ENCODE peak calls at places on chromosome X, in nine cellular contexts. L, I, B, X, D, S, A, Z and E are unnamed samples.

GRCh38 chrX:29547877-29548276 is 667.5 kb upstream of the MAGEB2 start:
- DNase-seq in L (no peak), I (no peak), B (no peak), X (no peak), D (no peak), S (no peak), A (no peak), Z (no peak), E (no peak)

GRCh38 chrX:102155806-102156179 is at the start of gene BEX5:
- DNase-seq in L (no peak), I (peak), B (peak), X (no peak), D (no peak), S (peak), A (no peak), Z (no peak), E (peak)

GRCh38 chrX:12138366-12139313 is at the start of gene FRMPD4:
- DNase-seq in L (peak), I (peak), B (peak), X (no peak), D (no peak), S (no peak), A (no peak), Z (peak), E (no peak)

GRCh38 chrX:95764972-95765451 is 919.6 kb upstream of the DIAPH2 start:
- DNase-seq in L (peak), I (no peak), B (peak), X (peak), D (no peak), S (peak), A (peak), Z (peak), E (peak)

GRCh38 chrX:63929608-63930007 is 144.6 kb upstream of the ARHGEF9 start:
- DNase-seq in L (no peak), I (no peak), B (no peak), X (no peak), D (no peak), S (no peak), A (no peak), Z (no peak), E (no peak)

GRCh38 chrX:83008415-83008814 is 499.7 kb upstream of the POU3F4 start:
- DNase-seq in L (peak), I (no peak), B (no peak), X (peak), D (no peak), S (peak), A (no peak), Z (no peak), E (no peak)

GRCh38 chrX:113384628-113385027 is 544.0 kb upstream of the AMOT start:
- DNase-seq in L (no peak), I (no peak), B (no peak), X (no peak), D (no peak), S (no peak), A (no peak), Z (no peak), E (peak)

GRCh38 chrX:153492153-153492454 is 2.7 kb upstream of the BGN start:
- DNase-seq in L (no peak), I (no peak), B (no peak), X (no peak), D (no peak), S (no peak), A (no peak), Z (no peak), E (no peak)

GRCh38 chrX:74371823-74372222 is 49.5 kb upstream of the SLC16A2 start:
- DNase-seq in L (no peak), I (no peak), B (no peak), X (no peak), D (no peak), S (no peak), A (no peak), Z (no peak), E (no peak)

GRCh38 chrX:53305996-53306937 is 24.9 kb upstream of the IQSEC2 start:
- DNase-seq in L (no peak), I (no peak), B (no peak), X (no peak), D (no peak), S (no peak), A (no peak), Z (no peak), E (no peak)

GRCh38 chrX:68249904-68250303 is 183.4 kb downstream of the OPHN1 start:
- DNase-seq in L (no peak), I (no peak), B (no peak), X (no peak), D (no peak), S (no peak), A (no peak), Z (no peak), E (peak)

GRCh38 chrX:84248226-84248625 is 60.2 kb upstream of the RPS6KA6 start:
- DNase-seq in L (no peak), I (no peak), B (no peak), X (no peak), D (no peak), S (no peak), A (no peak), Z (no peak), E (no peak)

GRCh38 chrX:96791559-96791958 is 92.1 kb upstream of the RPA4 start:
- DNase-seq in L (no peak), I (no peak), B (no peak), X (no peak), D (no peak), S (no peak), A (no peak), Z (no peak), E (no peak)

GRCh38 chrX:36344301-36344700 is 424.8 kb downstream of the CFAP47 start:
- DNase-seq in L (no peak), I (no peak), B (no peak), X (no peak), D (no peak), S (no peak), A (no peak), Z (no peak), E (no peak)

GRCh38 chrX:133849676-133850075 is 135.7 kb downstream of the GPC3 start:
- DNase-seq in L (no peak), I (no peak), B (no peak), X (no peak), D (no peak), S (no peak), A (no peak), Z (no peak), E (no peak)

GRCh38 chrX:29561417-29561816 is 653.9 kb upstream of the MAGEB2 start:
- DNase-seq in L (no peak), I (no peak), B (no peak), X (no peak), D (no peak), S (no peak), A (no peak), Z (no peak), E (no peak)

GRCh38 chrX:154653048-154653401 is 354 bp downstream of the CTAG2 start:
- DNase-seq in L (no peak), I (no peak), B (no peak), X (no peak), D (no peak), S (no peak), A (no peak), Z (no peak), E (no peak)

GRCh38 chrX:39194673-39195072 is 393.4 kb downstream of the MID1IP1 start:
- DNase-seq in L (no peak), I (no peak), B (no peak), X (no peak), D (no peak), S (no peak), A (no peak), Z (no peak), E (no peak)

GRCh38 chrX:54808605-54809483 is 1.3 kb downstream of the MAGED2 start:
- DNase-seq in L (peak), I (peak), B (peak), X (peak), D (peak), S (peak), A (peak), Z (peak), E (peak)

GRCh38 chrX:155094468-155095061 is 23.3 kb downstream of the BRCC3 start:
- DNase-seq in L (peak), I (no peak), B (peak), X (peak), D (no peak), S (peak), A (peak), Z (no peak), E (peak)

GRCh38 chrX:53262918-53263394 is 18.4 kb downstream of the IQSEC2 start:
- DNase-seq in L (peak), I (no peak), B (no peak), X (peak), D (peak), S (peak), A (no peak), Z (no peak), E (peak)

GRCh38 chrX:18290200-18290599 is 64.3 kb downstream of the SCML2 start:
- DNase-seq in L (no peak), I (no peak), B (no peak), X (no peak), D (no peak), S (no peak), A (no peak), Z (no peak), E (no peak)

GRCh38 chrX:140766024-140766611 is 56.6 kb downstream of the LINC00632 start:
- DNase-seq in L (peak), I (peak), B (peak), X (peak), D (no peak), S (peak), A (peak), Z (peak), E (peak)

GRCh38 chrX:111719426-111720210 is 38.6 kb downstream of the ALG13 start:
- DNase-seq in L (peak), I (no peak), B (peak), X (peak), D (no peak), S (no peak), A (no peak), Z (no peak), E (peak)

GRCh38 chrX:137040113-137040794 is 6.5 kb upstream of the GPR101 start:
- DNase-seq in L (no peak), I (no peak), B (no peak), X (no peak), D (no peak), S (no peak), A (no peak), Z (no peak), E (no peak)

GRCh38 chrX:110938977-110939732 is 143.5 kb upstream of the CHRDL1 start:
- DNase-seq in L (no peak), I (no peak), B (no peak), X (no peak), D (no peak), S (no peak), A (no peak), Z (no peak), E (no peak)

GRCh38 chrX:154371771-154372300 is 2.6 kb downstream of the FLNA start:
- DNase-seq in L (no peak), I (peak), B (no peak), X (no peak), D (no peak), S (no peak), A (no peak), Z (no peak), E (no peak)

GRCh38 chrX:55907968-55908607 is 190.5 kb downstream of the RRAGB start:
- DNase-seq in L (peak), I (peak), B (no peak), X (no peak), D (peak), S (peak), A (no peak), Z (peak), E (peak)

GRCh38 chrX:17170973-17171372 is 204.0 kb upstream of the NHS start:
- DNase-seq in L (no peak), I (no peak), B (no peak), X (no peak), D (no peak), S (no peak), A (no peak), Z (no peak), E (no peak)

GRCh38 chrX:138856881-138857280 is 145.4 kb upstream of the FGF13 start:
- DNase-seq in L (no peak), I (no peak), B (no peak), X (no peak), D (no peak), S (no peak), A (no peak), Z (no peak), E (no peak)

GRCh38 chrX:145405012-145405411 is 157.7 kb downstream of the SPANXN1 start:
- DNase-seq in L (peak), I (no peak), B (peak), X (peak), D (peak), S (peak), A (peak), Z (no peak), E (peak)

GRCh38 chrX:13901354-13901753 is 84.5 kb upstream of the GPM6B start:
- DNase-seq in L (no peak), I (no peak), B (no peak), X (no peak), D (no peak), S (no peak), A (no peak), Z (no peak), E (no peak)

GRCh38 chrX:107715331-107716044 is 60.1 kb downstream of the TSC22D3 start:
- DNase-seq in L (no peak), I (no peak), B (peak), X (peak), D (no peak), S (no peak), A (no peak), Z (no peak), E (no peak)

DNA sequence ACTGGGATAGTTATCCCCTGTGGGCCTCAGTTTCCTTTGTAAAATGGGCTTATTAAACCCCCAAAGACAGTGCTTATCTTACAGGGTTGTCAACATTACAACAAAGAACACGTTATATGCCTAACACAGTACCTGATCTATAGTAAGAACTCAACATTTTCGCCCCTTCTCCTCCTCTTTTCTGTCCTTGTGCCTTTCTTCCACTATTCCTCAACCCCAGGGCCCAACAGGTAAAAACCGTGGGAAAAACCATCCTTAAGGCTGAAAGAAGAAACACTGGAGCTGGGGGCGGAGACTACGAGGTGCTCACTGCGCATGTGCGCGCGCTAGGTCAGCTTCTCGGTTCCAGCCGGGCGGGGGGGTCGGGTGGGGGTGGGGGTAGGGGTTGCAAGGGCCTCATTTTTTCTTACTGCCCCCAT is 435 bp upstream of the XIAP start:
- DNase-seq in L (no peak), I (no peak), B (peak), X (no peak), D (no peak), S (no peak), A (no peak), Z (peak), E (no peak)
- TF ChIP-seq MAX in L (no peak), I (no peak), B (no peak), X (no peak), D (no peak), S (no peak), A (no peak), Z (no peak), E (no peak)

GRCh38 chrX:23952401-23952800 is 44.6 kb downstream of the CXorf58 start:
- DNase-seq in L (no peak), I (no peak), B (no peak), X (no peak), D (no peak), S (no peak), A (no peak), Z (no peak), E (no peak)

GRCh38 chrX:23953908-23954269 is 46.1 kb downstream of the CXorf58 start:
- DNase-seq in L (no peak), I (no peak), B (no peak), X (peak), D (no peak), S (peak), A (no peak), Z (no peak), E (no peak)

GRCh38 chrX:23954396-23954795 is 46.6 kb downstream of the CXorf58 start:
- DNase-seq in L (no peak), I (no peak), B (no peak), X (no peak), D (no peak), S (peak), A (no peak), Z (no peak), E (no peak)

DNA sequence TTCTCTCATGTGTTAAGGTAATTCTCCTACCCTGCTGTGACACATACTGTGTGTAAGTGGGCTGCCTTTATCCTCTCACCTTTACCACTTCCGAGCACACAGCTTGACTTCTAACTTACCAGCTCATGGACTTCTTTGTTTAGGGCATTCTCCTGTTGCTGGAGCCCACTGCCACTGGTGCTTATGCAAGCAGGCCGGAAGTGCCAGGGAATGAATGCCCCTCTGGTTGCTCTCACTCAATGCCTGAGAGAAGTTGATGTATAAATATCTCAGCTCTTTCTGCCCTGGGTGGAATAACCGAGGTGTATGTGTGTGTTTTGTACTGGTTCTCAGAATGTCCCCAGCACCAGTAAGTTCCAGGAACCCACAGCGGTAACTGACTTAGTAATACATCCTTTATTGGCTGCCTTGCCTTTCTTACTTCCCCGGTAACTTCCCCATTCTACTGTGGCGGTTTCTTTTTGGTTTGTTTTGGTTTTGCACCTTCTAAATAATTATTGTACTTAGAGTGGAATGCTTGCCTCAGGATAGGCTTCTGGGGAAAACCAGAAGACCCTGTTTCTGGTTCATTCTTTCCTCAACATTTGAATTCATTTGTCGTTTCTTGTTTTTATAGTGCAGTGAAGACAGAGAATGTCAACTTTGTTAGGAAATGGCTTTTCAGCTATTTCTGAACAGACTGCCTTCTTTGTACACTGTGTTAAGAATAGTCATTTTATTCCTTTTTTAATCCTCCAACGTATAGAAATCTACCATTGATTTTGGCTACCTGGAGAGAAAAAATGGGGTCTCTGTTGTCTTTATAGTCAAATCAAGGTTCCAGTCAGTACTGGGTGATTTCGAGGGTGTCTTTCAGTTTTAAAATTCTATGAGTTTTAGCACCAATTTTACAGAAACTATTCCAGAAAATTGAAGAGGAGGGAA is 45.4 kb downstream of the CXorf58 start:
- DNase-seq in L (peak), I (peak), B (no peak), X (peak), D (no peak), S (peak), A (no peak), Z (no peak), E (peak)
- TF ChIP-seq MAX in L (no peak), I (no peak), B (no peak), X (no peak), D (no peak), S (no peak), A (no peak), Z (no peak), E (no peak)

GRCh38 chrX:42832764-42833549 is 55.0 kb upstream of the PPP1R2C start:
- DNase-seq in L (no peak), I (no peak), B (no peak), X (no peak), D (no peak), S (no peak), A (no peak), Z (no peak), E (peak)

GRCh38 chrX:42837092-42837726 is 59.2 kb upstream of the PPP1R2C start:
- DNase-seq in L (no peak), I (no peak), B (no peak), X (no peak), D (no peak), S (no peak), A (no peak), Z (no peak), E (no peak)

GRCh38 chrX:42839632-42840031 is 61.7 kb upstream of the PPP1R2C start:
- DNase-seq in L (no peak), I (no peak), B (no peak), X (no peak), D (no peak), S (no peak), A (no peak), Z (no peak), E (no peak)

GRCh38 chrX:42837747-42838146 is 59.8 kb upstream of the PPP1R2C start:
- DNase-seq in L (no peak), I (no peak), B (no peak), X (no peak), D (no peak), S (no peak), A (no peak), Z (no peak), E (no peak)
- TF ChIP-seq MAX in L (no peak), I (no peak), B (no peak), X (no peak), D (no peak), S (no peak), A (no peak), Z (no peak), E (no peak)

GRCh38 chrX:71859637-71860036 is 51.0 kb upstream of the NHSL2 start:
- DNase-seq in L (peak), I (no peak), B (no peak), X (peak), D (peak), S (peak), A (peak), Z (no peak), E (peak)
- TF ChIP-seq MAX in L (no peak), I (no peak), B (no peak), X (no peak), D (no peak), S (no peak), A (no peak), Z (no peak), E (no peak)

GRCh38 chrX:69307736-69308135 is 142.5 kb upstream of the PJA1 start:
- DNase-seq in L (no peak), I (peak), B (no peak), X (no peak), D (no peak), S (no peak), A (no peak), Z (no peak), E (no peak)
- TF ChIP-seq MAX in L (no peak), I (no peak), B (no peak), X (no peak), D (no peak), S (no peak), A (no peak), Z (peak), E (no peak)